ENCODE peak calls at places on chromosome 9, in five cellular contexts. O is fibroblast of villous mesenchyme, Q is skeletal muscle cell, F is SW480, X is NCI-H82. H is an unnamed sample.

GRCh38 chr9:92965759-92966517 is 18.6 kb downstream of the FGD3 start:
- DNase-seq in O (no peak), Q (no peak), F (no peak), X (no peak), H (no peak)

GRCh38 chr9:6354072-6354686 is 26.0 kb downstream of the TPD52L3 start:
- DNase-seq in O (peak; percentile 75), Q (peak; percentile 31), F (peak; percentile 68), X (peak; percentile 65), H (peak; percentile 16)

GRCh38 chr9:89952401-89952800 is 347.6 kb downstream of the GADD45G start:
- DNase-seq in O (no peak), Q (no peak), F (no peak), X (no peak), H (no peak)

GRCh38 chr9:91863469-91863868 is 86.6 kb downstream of the ROR2 start:
- DNase-seq in O (no peak), Q (no peak), F (no peak), X (no peak), H (no peak)

GRCh38 chr9:94174164-94174563 is 84.9 kb upstream of the ZNF169 start:
- DNase-seq in O (no peak), Q (no peak), F (no peak), X (no peak), H (no peak)

GRCh38 chr9:98154678-98155077 is 35.7 kb upstream of the TRIM14 start:
- DNase-seq in O (no peak), Q (no peak), F (no peak), X (no peak), H (no peak)

GRCh38 chr9:134800791-134801339 is 79.7 kb upstream of the FCN2 start:
- DNase-seq in O (no peak), Q (no peak), F (no peak), X (peak; percentile 61), H (no peak)

GRCh38 chr9:76744336-76744735 is 19.9 kb upstream of the PCA3 start:
- DNase-seq in O (no peak), Q (no peak), F (peak; percentile 46), X (no peak), H (no peak)

GRCh38 chr9:32247173-32247572 is 137.3 kb upstream of the ACO1 start:
- DNase-seq in O (no peak), Q (no peak), F (no peak), X (no peak), H (no peak)

H was measured in activated CD4-positive, CD25-positive, alpha-beta regulatory T cell treated with anti-CD3 and anti-CD28 coated beads, Interleukin-2, amount 50 U/mL, for 16 hours.